ENCODE peak calls at places on chromosomes 12 and 14, in nine cellular contexts. M is H9, C is fibroblast of lung, O is esophagus squamous epithelium, U is transverse colon, Y is suprapubic skin, D is astrocyte, G is A549, F is colonic mucosa. Q is an unnamed sample. For H3K4me1, the result is how much of the 10 kb centered on the place peaks cover.

GRCh38 chr12:112375105-112375504 is 7.1 kb downstream of the HECTD4 start:
- DNase-seq in M (no peak), C (no peak), O (no peak), U (no peak), Y (no peak), D (no peak), G (no peak), F (no peak), Q (no peak)

GRCh38 chr14:97841762-97842161 is 1044.6 kb downstream of the VRK1 start:
- DNase-seq in M (no peak), C (no peak), O (no peak), U (no peak), Y (no peak), D (no peak), G (no peak), F (no peak), Q (no peak)

GRCh38 chr14:61269321-61270083 is 11.6 kb downstream of the TMEM30B start:
- DNase-seq in M (peak), C (peak), O (no peak), U (peak), Y (peak), D (peak), G (peak), F (peak), Q (peak)

GRCh38 chr12:88052686-88053085 is 23.5 kb upstream of the C12orf50 start:
- DNase-seq in M (peak), C (peak), O (no peak), U (peak), Y (no peak), D (peak), G (no peak), F (peak), Q (no peak)

GRCh38 chr12:117053597-117054201 is 45.5 kb downstream of the TESC start:
- DNase-seq in M (no peak), C (no peak), O (no peak), U (no peak), Y (no peak), D (no peak), G (no peak), F (no peak), Q (no peak)

GRCh38 chr12:39230086-39230485 is 212.8 kb downstream of the KIF21A start:
- DNase-seq in M (no peak), C (peak), O (no peak), U (no peak), Y (no peak), D (peak), G (no peak), F (no peak), Q (no peak)

GRCh38 chr14:64786296-64787149 is 82.3 kb downstream of the PLEKHG3 start:
- DNase-seq in M (no peak), C (peak), O (no peak), U (no peak), Y (no peak), D (peak), G (no peak), F (no peak), Q (no peak)

GRCh38 chr12:80681-81190 is 14.2 kb downstream of the IQSEC3 start:
- DNase-seq in M (peak), C (no peak), O (no peak), U (no peak), Y (no peak), D (no peak), G (no peak), F (no peak), Q (no peak)

GRCh38 chr14:72708708-72709475 is 185.0 kb downstream of the DPF3 start:
- DNase-seq in M (peak), C (no peak), O (no peak), U (no peak), Y (no peak), D (no peak), G (no peak), F (no peak), Q (no peak)

GRCh38 chr12:53989227-53990113 is 4.5 kb downstream of the HOXC10 start:
- DNase-seq in M (no peak), C (no peak), O (no peak), U (no peak), Y (no peak), D (no peak), G (peak), F (no peak), Q (no peak)

GRCh38 chr14:28596336-28596735 is 170.3 kb upstream of the FOXG1 start:
- DNase-seq in M (no peak), C (peak), O (no peak), U (no peak), Y (no peak), D (peak), G (no peak), F (no peak), Q (no peak)

GRCh38 chr14:94123296-94123695 is 6.1 kb downstream of the IFI27L2 start:
- DNase-seq in M (peak), C (no peak), O (no peak), U (no peak), Y (peak), D (no peak), G (no peak), F (peak), Q (no peak)

GRCh38 chr14:76765461-76765931 is 4.2 kb downstream of the VASH1 start:
- DNase-seq in M (no peak), C (no peak), O (no peak), U (no peak), Y (peak), D (no peak), G (no peak), F (peak), Q (no peak)

GRCh38 chr12:90854136-90854689 is 100.8 kb downstream of the CCER1 start:
- DNase-seq in M (no peak), C (peak), O (no peak), U (no peak), Y (no peak), D (peak), G (peak), F (peak), Q (no peak)

GRCh38 chr12:58288191-58288590 is 346.8 kb downstream of the ATP23 start:
- DNase-seq in M (no peak), C (peak), O (no peak), U (no peak), Y (no peak), D (peak), G (no peak), F (no peak), Q (no peak)

GRCh38 chr12:1801285-1801975 is 18.9 kb upstream of the LRTM2 start:
- DNase-seq in M (peak), C (peak), O (no peak), U (peak), Y (peak), D (peak), G (no peak), F (no peak), Q (no peak)

GRCh38 chr14:51650721-51651387 is 856 bp upstream of the FRMD6 start:
- DNase-seq in M (peak), C (no peak), O (no peak), U (peak), Y (no peak), D (no peak), G (no peak), F (peak), Q (peak)

GRCh38 chr12:69655616-69656336 is 43.3 kb downstream of the BEST3 start:
- DNase-seq in M (no peak), C (peak), O (no peak), U (no peak), Y (no peak), D (peak), G (no peak), F (no peak), Q (no peak)

GRCh38 chr14:101351146-101351545 is 210.1 kb upstream of the DIO3 start:
- DNase-seq in M (no peak), C (no peak), O (no peak), U (no peak), Y (peak), D (no peak), G (no peak), F (no peak), Q (no peak)

GRCh38 chr14:34424488-34424887 is 37.6 kb downstream of the SPTSSA start:
- DNase-seq in M (no peak), C (no peak), O (no peak), U (no peak), Y (no peak), D (no peak), G (no peak), F (no peak), Q (no peak)

GRCh38 chr12:113905829-113906228 is 60.3 kb downstream of the RBM19 start:
- DNase-seq in M (no peak), C (no peak), O (no peak), U (no peak), Y (no peak), D (no peak), G (no peak), F (no peak), Q (no peak)

GRCh38 chr12:1566449-1567135 is 27.8 kb downstream of the FBXL14 start:
- DNase-seq in M (no peak), C (no peak), O (no peak), U (no peak), Y (peak), D (no peak), G (no peak), F (no peak), Q (no peak)

GRCh38 chr14:105364100-105364708 is 34.1 kb upstream of the TEX22 start:
- DNase-seq in M (no peak), C (peak), O (no peak), U (peak), Y (no peak), D (peak), G (peak), F (no peak), Q (no peak)

GRCh38 chr14:26478967-26479366 is 118.9 kb downstream of the NOVA1 start:
- DNase-seq in M (no peak), C (no peak), O (no peak), U (no peak), Y (no peak), D (no peak), G (no peak), F (no peak), Q (no peak)

GRCh38 chr14:68862954-68863594 is 70.2 kb upstream of the ZFP36L1 start:
- DNase-seq in M (peak), C (peak), O (no peak), U (peak), Y (no peak), D (peak), G (peak), F (peak), Q (peak)

GRCh38 chr14:100215330-100215885 is 23.5 kb upstream of the YY1 start:
- DNase-seq in M (no peak), C (no peak), O (no peak), U (no peak), Y (no peak), D (no peak), G (no peak), F (peak), Q (no peak)
- H3K4me1 ChIP-seq in M (under half), C (under half), O (under half), U (under half), Y (under half), D (under half), G (under half), F (under half), Q (under half)

GRCh38 chr12:14185441-14186192 is 179.9 kb upstream of the ATF7IP start:
- DNase-seq in M (peak), C (peak), O (no peak), U (peak), Y (no peak), D (peak), G (peak), F (peak), Q (peak)
- TF ChIP-seq CTCF in M (peak), C (peak), O (peak), U (peak), Y (peak), D (peak), G (peak), F (peak), Q (peak)

GRCh38 chr12:93060666-93061413 is 131.7 kb upstream of the EEA1 start:
- DNase-seq in M (no peak), C (peak), O (no peak), U (no peak), Y (no peak), D (peak), G (no peak), F (no peak), Q (peak)

GRCh38 chr12:93061414-93062099 is 132.5 kb upstream of the EEA1 start:
- DNase-seq in M (no peak), C (no peak), O (no peak), U (no peak), Y (no peak), D (no peak), G (no peak), F (no peak), Q (peak)

GRCh38 chr12:93059288-93059687 is 130.2 kb upstream of the EEA1 start:
- DNase-seq in M (no peak), C (no peak), O (no peak), U (no peak), Y (no peak), D (no peak), G (no peak), F (no peak), Q (no peak)

GRCh38 chr12:93058280-93058679 is 129.2 kb upstream of the EEA1 start:
- DNase-seq in M (no peak), C (no peak), O (no peak), U (no peak), Y (no peak), D (no peak), G (no peak), F (no peak), Q (no peak)

DNA sequence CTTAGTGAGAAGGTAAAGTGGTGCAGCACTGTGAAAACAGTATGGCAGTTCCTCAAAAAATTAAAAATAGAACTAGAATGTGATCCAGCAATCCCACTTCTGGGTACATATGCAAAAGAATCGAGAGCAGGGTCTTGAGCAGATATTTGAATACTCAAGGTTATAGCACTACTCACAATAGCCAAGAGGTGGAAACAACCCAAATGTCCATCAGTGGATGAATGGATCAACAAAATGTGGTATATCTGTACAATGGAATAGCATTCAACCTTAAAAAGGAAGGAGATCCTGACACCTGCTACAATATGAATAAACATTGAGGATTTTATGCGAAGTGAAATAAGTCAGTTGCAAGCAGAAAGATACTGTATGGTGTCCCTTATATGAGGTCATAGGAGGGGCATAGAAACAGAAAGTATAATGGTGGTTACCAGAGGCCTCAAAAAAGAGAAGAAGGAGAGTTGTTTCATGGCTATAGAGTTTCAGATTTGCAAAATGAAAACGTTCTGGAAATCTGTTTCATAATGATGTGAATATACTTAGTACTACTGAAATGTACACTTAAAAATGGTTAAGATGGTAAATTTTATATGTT is 131.1 kb upstream of the EEA1 start:
- DNase-seq in M (no peak), C (no peak), O (no peak), U (no peak), Y (no peak), D (no peak), G (no peak), F (no peak), Q (no peak)
- H3K27ac ChIP-seq in M (no peak), C (no peak), O (no peak), U (peak), Y (no peak), D (no peak), G (no peak), F (no peak), Q (peak)

DNA sequence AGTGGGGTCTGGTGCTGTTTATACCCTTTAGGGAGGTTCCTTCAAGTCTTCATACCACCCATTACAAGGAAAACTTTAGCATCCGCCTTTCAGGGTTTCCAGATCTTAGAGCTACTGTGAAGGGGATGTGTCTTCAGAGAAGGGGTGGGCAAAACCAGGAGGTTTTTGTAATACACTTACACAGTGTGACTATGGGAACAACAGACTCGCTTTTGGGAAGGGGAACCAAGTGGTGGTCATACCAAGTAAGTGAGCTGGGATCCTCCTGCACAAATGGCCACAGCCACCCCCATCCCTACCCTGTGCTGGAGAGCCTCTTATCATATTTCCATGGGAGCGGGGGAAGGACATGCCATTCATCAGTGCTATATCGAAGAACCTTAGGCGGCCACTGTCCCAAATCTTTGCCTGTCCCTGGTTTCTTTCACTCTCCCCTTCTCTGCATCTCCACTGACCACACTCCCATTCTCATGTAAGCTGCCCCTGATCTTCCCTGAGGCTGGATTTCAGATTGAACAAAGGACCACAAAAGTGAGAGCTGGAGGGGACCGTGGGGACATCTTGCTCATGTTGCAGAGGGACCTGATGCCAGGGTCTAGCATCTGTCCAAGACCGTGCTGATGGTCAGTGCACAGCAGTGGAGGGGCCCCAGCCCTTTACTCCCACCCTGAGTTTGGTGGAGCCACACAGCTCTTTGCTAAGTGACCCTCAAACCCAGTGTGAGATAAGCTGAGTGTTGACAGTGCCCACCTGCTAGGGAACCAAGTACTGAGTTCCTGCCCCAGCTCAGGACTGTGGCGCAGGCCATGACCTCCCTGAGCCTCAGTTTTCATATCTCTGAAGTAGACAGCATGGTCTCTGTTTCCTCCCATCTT is 51.4 kb downstream of the DAD1 start:
- DNase-seq in M (no peak), C (no peak), O (no peak), U (no peak), Y (no peak), D (no peak), G (no peak), F (no peak), Q (no peak)
- H3K4me1 ChIP-seq in M (under half), C (under half), O (half or more), U (under half), Y (half or more), D (under half), G (under half), F (under half), Q (under half)

GRCh38 chr14:99966436-99966835 is 98.8 kb upstream of the EVL start:
- DNase-seq in M (no peak), C (no peak), O (no peak), U (no peak), Y (peak), D (no peak), G (no peak), F (no peak), Q (no peak)
- TF ChIP-seq CTCF in M (no peak), C (no peak), O (no peak), U (no peak), Y (no peak), D (no peak), G (no peak), F (no peak), Q (no peak)

GRCh38 chr12:105256011-105256410 is 20.0 kb upstream of the APPL2 start:
- DNase-seq in M (no peak), C (peak), O (no peak), U (no peak), Y (no peak), D (peak), G (no peak), F (no peak), Q (no peak)
- H3K27ac ChIP-seq in M (no peak), C (peak), O (no peak), U (no peak), Y (no peak), D (peak), G (peak), F (no peak), Q (no peak)

Q was measured in heart right ventricle.